ENCODE peak calls at places on chromosomes 11 and 22, in six cellular contexts. J is PC-9, N is epithelial cell of proximal tubule, O is Calu3, S is OCI-LY7, H is activated B cell treated with CpG ODN at 0.5 μM for 24 hours. Z is an unnamed sample.

GRCh38 chr11:65506770-65507485 is 8.1 kb downstream of the MALAT1 start:
- DNase-seq in N (peak; percentile 99), H (no peak), J (no peak), S (peak; percentile 71), O (peak; percentile 43), Z (no peak)

GRCh38 chr11:81749245-81749644 is 984.4 kb downstream of the FAM181B start:
- DNase-seq in O (no peak), S (no peak), N (no peak), J (no peak), H (no peak), Z (no peak)

GRCh38 chr11:120227228-120227852 is 12.6 kb upstream of the POU2F3 start:
- DNase-seq in S (no peak), J (no peak), O (no peak), N (no peak), H (no peak), Z (no peak)

GRCh38 chr11:7495997-7496545 is 10.8 kb downstream of the OLFML1 start:
- DNase-seq in J (no peak), H (peak; percentile 49), N (no peak), S (peak; percentile 79), O (no peak), Z (no peak)

GRCh38 chr22:32649515-32650200 is 151.8 kb upstream of the TIMP3 start:
- DNase-seq in J (peak; percentile 8), S (no peak), H (no peak), N (no peak), O (no peak), Z (no peak)

GRCh38 chr22:46366801-46367706 is 31.5 kb downstream of the TRMU start:
- DNase-seq in N (no peak), S (peak; percentile 77), O (no peak), J (no peak), H (no peak), Z (no peak)

GRCh38 chr11:117438371-117439000 is 110.8 kb downstream of the CEP164 start:
- DNase-seq in O (no peak), N (no peak), S (no peak), J (no peak), H (no peak), Z (no peak)

GRCh38 chr22:17265649-17266248 is 46.5 kb upstream of the ADA2 start:
- DNase-seq in N (no peak), H (no peak), S (no peak), J (no peak), O (no peak), Z (no peak)

GRCh38 chr11:1126935-1127663 is 30.7 kb upstream of the MUC5AC start:
- DNase-seq in H (peak; percentile 12), S (no peak), N (no peak), J (no peak), O (no peak), Z (no peak)

GRCh38 chr11:612201-612960 is 3.4 kb downstream of the IRF7 start:
- DNase-seq in H (no peak), N (no peak), J (peak; percentile 31), S (peak; percentile 24), O (peak; percentile 55), Z (no peak)

GRCh38 chr11:100469835-100470234 is 217.3 kb upstream of the ARHGAP42 start:
- DNase-seq in N (no peak), S (no peak), J (no peak), O (no peak), H (no peak), Z (no peak)

GRCh38 chr11:130261546-130261945 is 53.2 kb downstream of the ZBTB44 start:
- DNase-seq in O (no peak), N (no peak), J (no peak), H (no peak), S (no peak), Z (no peak)

GRCh38 chr22:19846620-19847344 is 7.9 kb downstream of the GNB1L start:
- DNase-seq in O (no peak), S (no peak), H (no peak), N (no peak), J (no peak), Z (no peak)

GRCh38 chr11:104873252-104873651 is 25.0 kb downstream of the CASP12 start:
- DNase-seq in N (no peak), H (no peak), S (peak; percentile 7), J (no peak), O (peak; percentile 0), Z (no peak)
- TF ChIP-seq CTCF in N (no peak), H (no peak), S (peak; percentile 56), J (peak; percentile 40), O (no peak), Z (no peak)

GRCh38 chr11:58070585-58070984 is 39.8 kb downstream of the OR6Q1 start:
- DNase-seq in N (peak; percentile 7), S (no peak), O (no peak), H (no peak), J (no peak), Z (no peak)

GRCh38 chr11:58067685-58068084 is 36.9 kb downstream of the OR6Q1 start:
- DNase-seq in J (no peak), O (no peak), S (no peak), H (no peak), N (no peak), Z (no peak)

DNA sequence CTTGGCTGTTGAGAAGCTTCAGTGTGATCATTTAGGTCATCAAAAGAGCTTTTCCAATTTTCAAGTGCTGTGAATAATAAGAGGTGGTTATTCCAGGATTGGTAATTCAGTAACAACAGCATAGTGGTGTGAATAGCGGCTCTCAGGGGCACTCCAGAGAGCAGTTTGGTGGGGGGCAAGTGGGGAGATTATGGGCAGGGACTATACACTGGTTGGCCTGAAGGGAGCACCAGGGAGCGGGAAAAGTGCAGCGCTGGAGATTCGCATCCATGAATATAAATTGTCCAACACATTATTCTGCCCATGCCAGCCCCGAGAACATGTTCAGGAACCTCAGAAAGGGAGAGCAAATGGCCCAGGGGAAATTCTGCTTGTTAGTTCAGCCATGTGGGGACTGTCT is 37.9 kb downstream of the OR6Q1 start:
- DNase-seq in J (no peak), N (no peak), H (no peak), S (no peak), O (no peak), Z (no peak)
- TF ChIP-seq CTCF in J (no peak), N (no peak), H (no peak), S (peak; percentile 32), O (no peak), Z (no peak)

DNA sequence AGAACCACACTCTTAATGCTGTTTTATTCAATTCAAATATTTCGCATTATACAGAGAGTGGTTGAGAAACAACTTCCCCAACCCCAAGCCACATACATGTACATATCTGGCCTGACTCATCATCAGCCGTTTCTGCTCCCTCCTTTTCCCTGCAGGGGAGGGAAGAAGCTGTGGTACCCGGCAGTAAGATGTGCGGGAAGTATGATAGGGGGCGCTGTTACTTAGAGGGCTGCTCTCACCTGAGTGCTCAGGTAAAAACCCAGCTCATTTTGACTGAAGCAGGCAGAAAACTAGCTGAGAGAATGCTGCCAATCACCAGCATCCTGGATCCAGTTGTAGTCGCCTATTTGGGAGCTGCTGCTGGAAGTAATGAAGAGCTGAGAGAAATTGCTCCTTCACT is 85.6 kb downstream of the NELL1 start:
- DNase-seq in S (peak; percentile 0), N (no peak), H (no peak), J (no peak), O (no peak), Z (no peak)
- TF ChIP-seq CTCF in S (peak; percentile 53), N (no peak), H (no peak), J (no peak), O (no peak), Z (no peak)

DNA sequence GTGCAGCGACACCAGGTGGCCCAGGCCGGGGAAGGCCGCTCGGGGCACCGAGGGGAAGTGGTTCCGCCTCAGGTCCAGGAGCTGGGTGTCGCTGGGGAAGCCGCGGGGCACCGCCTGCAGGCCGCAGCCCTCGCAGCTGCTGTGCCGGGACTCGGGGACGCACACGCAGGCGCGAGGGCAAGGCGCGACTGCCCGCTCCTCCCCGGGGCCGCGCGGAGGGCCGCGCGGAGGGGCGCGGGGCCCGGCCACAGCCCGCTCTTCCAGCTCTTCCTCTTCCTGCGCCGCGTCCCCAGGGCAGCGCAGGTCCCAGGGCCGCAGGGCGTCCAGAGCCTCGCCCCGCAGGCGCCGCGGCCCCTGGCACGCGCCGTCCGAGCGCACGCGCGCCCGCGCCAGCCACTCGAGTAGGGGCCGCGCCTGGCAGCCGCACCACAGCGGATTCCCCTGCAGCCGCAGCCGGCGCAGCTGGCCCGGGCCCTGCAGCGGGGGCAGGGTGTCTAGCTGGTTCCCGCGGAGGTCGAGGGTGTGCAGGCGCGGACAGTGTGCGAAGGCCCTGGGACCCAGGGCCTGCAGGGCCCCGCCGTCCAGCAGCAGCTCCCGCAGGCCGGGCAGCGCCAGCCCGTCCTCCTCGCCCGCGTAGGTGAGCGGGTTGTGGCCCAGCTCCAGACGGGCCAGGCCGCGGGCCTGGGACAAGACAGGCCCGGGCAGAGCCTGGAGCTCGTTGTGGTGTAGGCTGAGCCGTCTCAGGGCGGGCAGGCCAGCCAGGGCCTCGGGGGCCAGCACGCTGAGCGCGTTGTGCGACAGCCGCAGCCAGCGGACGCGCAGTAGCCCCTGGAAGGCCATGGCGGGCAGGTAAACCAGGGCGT is 2.8 kb downstream of the CHADL start:
- DNase-seq in S (peak; percentile 79), H (peak; percentile 78), O (peak; percentile 90), J (peak; percentile 82), N (no peak), Z (peak; percentile 73)
- TF ChIP-seq CTCF in S (peak; percentile 76), H (no peak), O (no peak), J (no peak), N (peak; percentile 61), Z (no peak)

GRCh38 chr22:36404436-36404835 is 16.7 kb upstream of the MYH9 start:
- DNase-seq in O (no peak), N (no peak), S (no peak), H (no peak), J (no peak), Z (no peak)
- TF ChIP-seq CTCF in O (no peak), N (no peak), S (no peak), H (no peak), J (no peak), Z (no peak)

DNA sequence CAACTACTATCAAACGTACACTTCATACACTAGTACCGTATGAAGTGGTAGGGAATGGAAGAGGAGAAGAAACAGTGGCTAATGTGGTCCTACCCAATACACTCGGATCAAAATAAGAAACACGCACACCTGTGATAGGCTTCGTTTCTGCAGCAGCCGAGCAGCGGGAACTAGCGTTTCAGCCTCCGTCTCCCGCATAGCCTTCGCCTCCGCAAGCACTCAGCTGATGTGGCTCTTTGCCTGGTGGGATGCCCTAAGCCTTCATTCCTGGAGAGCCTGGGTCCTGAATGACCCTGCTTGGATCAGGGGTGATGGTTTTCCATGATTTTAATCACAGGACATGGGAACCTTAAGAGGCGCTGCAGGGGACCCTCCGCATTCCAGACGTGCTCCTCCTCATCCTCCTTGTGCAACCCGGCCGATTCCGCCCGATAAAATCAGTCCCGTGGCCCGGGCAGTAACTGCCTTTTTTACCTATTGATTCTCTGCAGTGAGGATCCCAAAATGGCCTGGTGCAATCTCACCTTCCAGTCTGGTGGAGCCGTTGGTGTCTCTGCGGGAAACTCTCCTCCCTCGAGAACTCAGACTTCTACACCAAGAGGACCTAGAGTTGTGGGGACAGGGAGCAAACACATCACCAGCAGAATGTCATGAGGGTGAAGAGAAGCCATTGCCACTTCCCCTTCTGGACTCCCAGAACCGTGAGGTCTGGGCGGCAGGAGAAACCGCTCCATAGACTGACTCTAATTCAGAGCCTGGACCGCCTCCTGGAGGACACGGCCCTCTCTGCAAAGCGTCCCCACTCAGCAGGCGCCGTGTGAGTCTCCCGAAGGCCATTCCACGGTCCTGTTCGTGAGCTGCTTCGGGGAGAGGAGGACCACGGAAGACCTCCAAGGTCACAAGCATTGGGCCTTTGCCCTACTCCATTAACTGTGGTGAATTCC is 8.1 kb downstream of the C11orf21 start:
- DNase-seq in S (no peak), J (no peak), N (no peak), O (no peak), H (no peak), Z (peak; percentile 33)
- TF ChIP-seq CTCF in S (no peak), J (no peak), N (no peak), O (no peak), H (no peak), Z (no peak)

Z was measured in mesothelial cell of epicardium.